ENCODE peak calls at places on chromosome 21, in nine cellular contexts. A is astrocyte of the spinal cord; Y is GM13977; B is NCI-H345; C is effector memory CD4-positive, alpha-beta T cell; L is stimulated activated naive CD8-positive, alpha-beta T cell treated with anti-CD3 and anti-CD28 coated beads, Interleukin-15, amount 100 ng/mL, for 72 hours; Q is CD8-positive, alpha-beta memory T cell; K is brain pericyte; U is stomach. Z is an unnamed sample.

GRCh38 chr21:20802631-20803260 is 195.5 kb upstream of the NCAM2 start:
- DNase-seq in B (no peak), C (no peak), L (no peak), K (no peak), Q (no peak), A (no peak), Y (no peak), U (no peak), Z (no peak)

GRCh38 chr21:24045775-24046215 is 1561.5 kb downstream of the MRPL39 start:
- DNase-seq in K (peak), Q (no peak), B (no peak), Y (no peak), A (peak), L (peak), U (peak), C (no peak), Z (no peak)

GRCh38 chr21:33208534-33208933 is 21.2 kb upstream of the IFNAR2 start:
- DNase-seq in K (no peak), Q (no peak), U (no peak), Y (no peak), C (no peak), L (no peak), B (no peak), A (no peak), Z (no peak)

GRCh38 chr21:33067045-33067444 is 2.9 kb upstream of the OLIG1 start:
- DNase-seq in Q (no peak), Y (no peak), A (no peak), U (no peak), B (no peak), L (no peak), K (no peak), C (no peak), Z (no peak)

GRCh38 chr21:38796426-38796825 is 9.3 kb upstream of the ETS2 start:
- DNase-seq in L (no peak), B (no peak), Y (no peak), A (peak), Q (no peak), C (no peak), U (no peak), K (no peak), Z (no peak)

GRCh38 chr21:33825898-33826297 is 89.7 kb downstream of the ATP5PO start:
- DNase-seq in L (no peak), Q (no peak), U (no peak), C (no peak), K (no peak), B (no peak), Y (no peak), A (peak), Z (no peak)

GRCh38 chr21:42151148-42152074 is 67.5 kb upstream of the ABCG1 start:
- DNase-seq in Y (no peak), U (no peak), Q (no peak), K (no peak), L (no peak), B (no peak), A (no peak), C (no peak), Z (no peak)

GRCh38 chr21:34690041-34690792 is 21.4 kb downstream of the CLIC6 start:
- DNase-seq in C (no peak), Q (no peak), A (no peak), Y (no peak), K (no peak), L (no peak), B (peak), U (peak), Z (no peak)

GRCh38 chr21:44399955-44400790 is 46.8 kb downstream of the TRPM2 start:
- DNase-seq in Y (no peak), Q (no peak), B (no peak), L (no peak), A (no peak), C (no peak), K (no peak), U (no peak), Z (no peak)

GRCh38 chr21:38831526-38832467 is 26.1 kb downstream of the ETS2 start:
- DNase-seq in K (no peak), U (peak), B (no peak), Q (no peak), L (peak), C (peak), A (peak), Y (peak), Z (no peak)

GRCh38 chr21:17438642-17439041 is 74.2 kb upstream of the CXADR start:
- DNase-seq in A (peak), L (no peak), Y (no peak), B (peak), C (no peak), K (peak), U (no peak), Q (no peak), Z (no peak)

GRCh38 chr21:32278518-32279376 is at the start of gene MIS18A:
- DNase-seq in K (peak), C (peak), B (peak), L (peak), A (peak), Q (peak), U (peak), Y (peak), Z (peak)

GRCh38 chr21:15604424-15604823 is 125.4 kb upstream of the USP25 start:
- DNase-seq in Y (no peak), U (no peak), A (peak), C (no peak), B (no peak), K (no peak), Q (no peak), L (no peak), Z (no peak)

GRCh38 chr21:31326478-31327247 is 17.4 kb downstream of the TIAM1 start:
- DNase-seq in A (no peak), U (no peak), C (no peak), Q (no peak), Y (peak), K (no peak), L (peak), B (no peak), Z (peak)

GRCh38 chr21:45704311-45705108 is 61.0 kb downstream of the PCBP3 start:
- DNase-seq in A (no peak), B (no peak), Q (no peak), U (no peak), C (no peak), Y (no peak), K (no peak), L (no peak), Z (no peak)

GRCh38 chr21:14080764-14081096 is 130.0 kb downstream of the LIPI start:
- DNase-seq in U (no peak), K (no peak), A (peak), C (no peak), L (no peak), B (no peak), Y (no peak), Q (no peak), Z (no peak)

GRCh38 chr21:17730782-17731181 is 88.4 kb downstream of the C21orf91 start:
- DNase-seq in U (no peak), C (no peak), A (peak), K (no peak), L (no peak), Y (no peak), B (no peak), Q (no peak), Z (no peak)

GRCh38 chr21:22536511-22536910 is 1538.3 kb downstream of the NCAM2 start:
- DNase-seq in U (no peak), Q (no peak), B (no peak), L (no peak), K (no peak), A (peak), C (no peak), Y (no peak), Z (no peak)

GRCh38 chr21:46545363-46545762 is 59.5 kb downstream of the S100B start:
- DNase-seq in B (no peak), Q (no peak), L (no peak), K (no peak), Y (no peak), C (no peak), A (no peak), U (peak), Z (no peak)

GRCh38 chr21:44428281-44428942 is 26.9 kb upstream of the LRRC3 start:
- DNase-seq in Y (no peak), B (peak), C (peak), K (no peak), L (peak), A (no peak), Q (peak), U (peak), Z (peak)

GRCh38 chr21:27953328-27954045 is 986.6 kb upstream of the ADAMTS5 start:
- DNase-seq in A (no peak), K (no peak), C (no peak), U (no peak), L (no peak), B (no peak), Q (no peak), Y (no peak), Z (no peak)

GRCh38 chr21:41620541-41620940 is 112.6 kb upstream of the TMPRSS2 start:
- DNase-seq in C (no peak), Q (no peak), U (no peak), Y (no peak), L (no peak), K (no peak), B (no peak), A (no peak), Z (no peak)

GRCh38 chr21:36103434-36103833 is 31.4 kb upstream of the CBR3 start:
- DNase-seq in B (no peak), C (no peak), Q (no peak), A (no peak), K (no peak), Y (no peak), U (no peak), L (no peak), Z (no peak)

GRCh38 chr21:43027846-43028731 is 47.5 kb downstream of the CBS start:
- DNase-seq in A (no peak), K (no peak), Y (no peak), B (no peak), C (no peak), U (no peak), L (no peak), Q (no peak), Z (no peak)

GRCh38 chr21:42401820-42402251 is 1.9 kb upstream of the UBASH3A start:
- DNase-seq in K (no peak), C (no peak), B (no peak), Y (no peak), Q (no peak), L (no peak), U (no peak), A (no peak), Z (no peak)

GRCh38 chr21:30408782-30409494 is 13.1 kb downstream of the KRTAP13-1 start:
- DNase-seq in Y (no peak), A (peak), L (no peak), Q (no peak), C (no peak), B (peak), U (peak), K (no peak), Z (no peak)

GRCh38 chr21:38806153-38806941 is 618 bp downstream of the ETS2 start:
- DNase-seq in Y (peak), B (peak), K (no peak), A (no peak), Q (peak), C (peak), L (peak), U (no peak), Z (peak)

GRCh38 chr21:45592208-45592619 is 50.0 kb upstream of the SLC19A1 start:
- DNase-seq in K (no peak), Q (peak), B (no peak), U (no peak), L (peak), A (no peak), Y (peak), C (peak), Z (no peak)

GRCh38 chr21:39314155-39315027 is 959 bp upstream of the BRWD1 start:
- DNase-seq in B (peak), K (peak), Q (peak), A (peak), C (peak), Y (peak), U (peak), L (peak), Z (no peak)

GRCh38 chr21:31732891-31733520 is 1.1 kb upstream of the SCAF4 start:
- DNase-seq in Q (peak), B (peak), U (no peak), Y (no peak), A (no peak), K (no peak), L (peak), C (no peak), Z (no peak)

GRCh38 chr21:22393324-22393723 is 1395.1 kb downstream of the NCAM2 start:
- DNase-seq in Y (no peak), B (no peak), Q (no peak), L (no peak), U (no peak), C (no peak), A (no peak), K (no peak), Z (no peak)

GRCh38 chr21:28325618-28326017 is 667.1 kb downstream of the LTN1 start:
- DNase-seq in Y (no peak), K (no peak), A (no peak), Q (no peak), C (no peak), L (no peak), U (no peak), B (peak), Z (no peak)

GRCh38 chr21:29130234-29130993 is at the start of gene MAP3K7CL:
- DNase-seq in Y (no peak), Q (no peak), L (peak), B (no peak), C (no peak), K (peak), A (peak), U (no peak), Z (no peak)

GRCh38 chr21:29638138-29638537 is 301.7 kb downstream of the GRIK1 start:
- DNase-seq in B (no peak), K (no peak), L (no peak), Y (no peak), Q (no peak), C (no peak), U (no peak), A (no peak), Z (no peak)

GRCh38 chr21:43362306-43362927 is 64.5 kb downstream of the SIK1 start:
- DNase-seq in Q (peak), U (peak), B (no peak), K (peak), A (peak), Y (peak), C (peak), L (peak), Z (peak)

GRCh38 chr21:35090403-35090802 is 41.3 kb upstream of the RUNX1 start:
- DNase-seq in K (no peak), A (no peak), C (no peak), U (no peak), B (no peak), L (no peak), Q (no peak), Y (no peak), Z (no peak)

GRCh38 chr21:39923441-39923840 is 56.2 kb downstream of the PCP4 start:
- DNase-seq in K (no peak), B (no peak), A (no peak), U (no peak), Y (no peak), Q (no peak), C (no peak), L (no peak), Z (no peak)

GRCh38 chr21:36929622-36930021 is 36.8 kb downstream of the HLCS start:
- DNase-seq in U (peak), A (no peak), Q (no peak), K (no peak), B (peak), C (no peak), Y (no peak), L (no peak), Z (no peak)

GRCh38 chr21:29148535-29148934 is 18.1 kb downstream of the MAP3K7CL start:
- DNase-seq in U (no peak), A (peak), Y (no peak), K (no peak), B (no peak), C (no peak), Q (no peak), L (peak), Z (no peak)

GRCh38 chr21:44919913-44920693 is 596 bp downstream of the ITGB2 start:
- DNase-seq in Q (no peak), U (no peak), B (no peak), K (no peak), L (no peak), A (no peak), Y (no peak), C (no peak), Z (no peak)